ENCODE peak calls at places on chromosomes 7 and 10, in nine cellular contexts. One of them, this sample, is unnamed.

GRCh38 chr10:91742189-91742588 is 56.0 kb upstream of the TNKS2 start:
- DNase-seq in GM12865: no peak
- DNase-seq in IMR-90: peak; percentile 1
- DNase-seq in substantia nigra: no peak
- DNase-seq in NCI-H2029: no peak
- DNase-seq in mucosa of gallbladder: no peak
- DNase-seq in posterior vena cava: no peak
- DNase-seq in mesendoderm: no peak
- DNase-seq in sciatic nerve: no peak
- DNase-seq in this sample: no peak

GRCh38 chr7:81264116-81264515 is 345.3 kb upstream of the SEMA3C start:
- DNase-seq in mucosa of gallbladder: no peak
- DNase-seq in NCI-H2029: peak; percentile 51
- DNase-seq in GM12865: no peak
- DNase-seq in substantia nigra: no peak
- DNase-seq in IMR-90: no peak
- DNase-seq in posterior vena cava: no peak
- DNase-seq in mesendoderm: no peak
- DNase-seq in sciatic nerve: no peak
- DNase-seq in this sample: no peak

GRCh38 chr7:47248797-47249196 is 333.1 kb downstream of the TNS3 start:
- DNase-seq in mesendoderm: no peak
- DNase-seq in NCI-H2029: no peak
- DNase-seq in posterior vena cava: no peak
- DNase-seq in sciatic nerve: no peak
- DNase-seq in GM12865: no peak
- DNase-seq in substantia nigra: no peak
- DNase-seq in IMR-90: no peak
- DNase-seq in mucosa of gallbladder: no peak
- DNase-seq in this sample: no peak

GRCh38 chr7:129886184-129886817 is 66.5 kb downstream of the UBE2H start:
- DNase-seq in posterior vena cava: no peak
- DNase-seq in mesendoderm: no peak
- DNase-seq in GM12865: no peak
- DNase-seq in substantia nigra: no peak
- DNase-seq in NCI-H2029: no peak
- DNase-seq in sciatic nerve: no peak
- DNase-seq in mucosa of gallbladder: no peak
- DNase-seq in IMR-90: no peak
- DNase-seq in this sample: no peak

GRCh38 chr10:69474688-69475432 is 23.6 kb downstream of the TSPAN15 start:
- DNase-seq in sciatic nerve: no peak
- DNase-seq in NCI-H2029: no peak
- DNase-seq in mucosa of gallbladder: no peak
- DNase-seq in mesendoderm: no peak
- DNase-seq in IMR-90: peak; percentile 51
- DNase-seq in substantia nigra: no peak
- DNase-seq in GM12865: no peak
- DNase-seq in posterior vena cava: peak; percentile 90
- DNase-seq in this sample: no peak

GRCh38 chr7:47308808-47309207 is 273.1 kb downstream of the TNS3 start:
- DNase-seq in substantia nigra: no peak
- DNase-seq in NCI-H2029: no peak
- DNase-seq in IMR-90: no peak
- DNase-seq in posterior vena cava: no peak
- DNase-seq in sciatic nerve: no peak
- DNase-seq in mesendoderm: no peak
- DNase-seq in GM12865: no peak
- DNase-seq in mucosa of gallbladder: no peak
- DNase-seq in this sample: no peak

GRCh38 chr10:70041016-70041415 is 11.6 kb upstream of the MACROH2A2 start:
- DNase-seq in IMR-90: no peak
- DNase-seq in substantia nigra: no peak
- DNase-seq in sciatic nerve: no peak
- DNase-seq in NCI-H2029: no peak
- DNase-seq in posterior vena cava: no peak
- DNase-seq in mesendoderm: no peak
- DNase-seq in mucosa of gallbladder: no peak
- DNase-seq in GM12865: no peak
- DNase-seq in this sample: no peak

GRCh38 chr7:69430502-69431145 is 167.7 kb upstream of the AUTS2 start:
- DNase-seq in sciatic nerve: peak; percentile 68
- DNase-seq in IMR-90: no peak
- DNase-seq in substantia nigra: no peak
- DNase-seq in NCI-H2029: peak; percentile 78
- DNase-seq in mucosa of gallbladder: peak; percentile 13
- DNase-seq in mesendoderm: peak; percentile 13
- DNase-seq in posterior vena cava: peak; percentile 84
- DNase-seq in GM12865: peak; percentile 44
- DNase-seq in this sample: no peak

GRCh38 chr10:80204801-80205477 is 398 bp downstream of the ANXA11 start:
- DNase-seq in substantia nigra: no peak
- DNase-seq in mesendoderm: peak; percentile 29
- DNase-seq in GM12865: peak; percentile 48
- DNase-seq in sciatic nerve: peak; percentile 70
- DNase-seq in IMR-90: peak; percentile 30
- DNase-seq in mucosa of gallbladder: no peak
- DNase-seq in posterior vena cava: peak; percentile 83
- DNase-seq in NCI-H2029: no peak
- DNase-seq in this sample: no peak

GRCh38 chr7:33186187-33186586 is 56.8 kb downstream of the BBS9 start:
- DNase-seq in NCI-H2029: no peak
- DNase-seq in IMR-90: peak; percentile 72
- DNase-seq in mucosa of gallbladder: no peak
- DNase-seq in posterior vena cava: no peak
- DNase-seq in GM12865: no peak
- DNase-seq in substantia nigra: no peak
- DNase-seq in sciatic nerve: no peak
- DNase-seq in mesendoderm: peak; percentile 83
- DNase-seq in this sample: no peak

GRCh38 chr7:74064696-74065095 is 18.9 kb upstream of the LIMK1 start:
- DNase-seq in posterior vena cava: no peak
- DNase-seq in mucosa of gallbladder: no peak
- DNase-seq in substantia nigra: no peak
- DNase-seq in NCI-H2029: no peak
- DNase-seq in IMR-90: no peak
- DNase-seq in mesendoderm: no peak
- DNase-seq in sciatic nerve: no peak
- DNase-seq in GM12865: no peak
- DNase-seq in this sample: peak; percentile 28

GRCh38 chr7:698515-699259 is 27.8 kb upstream of the DNAAF5 start:
- DNase-seq in posterior vena cava: peak; percentile 69
- DNase-seq in substantia nigra: no peak
- DNase-seq in sciatic nerve: peak; percentile 38
- DNase-seq in GM12865: no peak
- DNase-seq in NCI-H2029: no peak
- DNase-seq in mesendoderm: no peak
- DNase-seq in IMR-90: no peak
- DNase-seq in mucosa of gallbladder: no peak
- DNase-seq in this sample: peak; percentile 49

GRCh38 chr7:45187946-45188411 is 30.4 kb downstream of the RAMP3 start:
- DNase-seq in NCI-H2029: no peak
- DNase-seq in posterior vena cava: no peak
- DNase-seq in mucosa of gallbladder: no peak
- DNase-seq in substantia nigra: no peak
- DNase-seq in mesendoderm: no peak
- DNase-seq in sciatic nerve: no peak
- DNase-seq in IMR-90: no peak
- DNase-seq in GM12865: no peak
- DNase-seq in this sample: peak; percentile 25

GRCh38 chr10:86798636-86799035 is 42.2 kb downstream of the BMPR1A start:
- DNase-seq in GM12865: peak; percentile 70
- DNase-seq in IMR-90: peak; percentile 51
- DNase-seq in mesendoderm: peak; percentile 59
- DNase-seq in substantia nigra: no peak
- DNase-seq in NCI-H2029: no peak
- DNase-seq in posterior vena cava: no peak
- DNase-seq in sciatic nerve: no peak
- DNase-seq in mucosa of gallbladder: no peak
- DNase-seq in this sample: no peak

GRCh38 chr7:17640730-17641377 is 299.4 kb downstream of the SNX13 start:
- DNase-seq in IMR-90: peak; percentile 31
- DNase-seq in NCI-H2029: peak; percentile 1
- DNase-seq in posterior vena cava: no peak
- DNase-seq in sciatic nerve: no peak
- DNase-seq in mucosa of gallbladder: no peak
- DNase-seq in GM12865: peak; percentile 51
- DNase-seq in substantia nigra: no peak
- DNase-seq in mesendoderm: peak; percentile 62
- DNase-seq in this sample: no peak

GRCh38 chr7:21361413-21362130 is 66.3 kb upstream of the SP4 start:
- DNase-seq in mesendoderm: no peak
- DNase-seq in mucosa of gallbladder: no peak
- DNase-seq in NCI-H2029: no peak
- DNase-seq in GM12865: peak; percentile 47
- DNase-seq in sciatic nerve: no peak
- DNase-seq in IMR-90: no peak
- DNase-seq in posterior vena cava: no peak
- DNase-seq in substantia nigra: no peak
- DNase-seq in this sample: no peak

GRCh38 chr7:1197997-1198632 is 34.6 kb upstream of the UNCX start:
- DNase-seq in posterior vena cava: no peak
- DNase-seq in IMR-90: peak; percentile 94
- DNase-seq in mucosa of gallbladder: no peak
- DNase-seq in GM12865: no peak
- DNase-seq in mesendoderm: no peak
- DNase-seq in NCI-H2029: no peak
- DNase-seq in sciatic nerve: no peak
- DNase-seq in substantia nigra: no peak
- DNase-seq in this sample: no peak

GRCh38 chr7:127780489-127780888 is 128.5 kb downstream of the SND1 start:
- DNase-seq in substantia nigra: no peak
- DNase-seq in GM12865: no peak
- DNase-seq in mesendoderm: no peak
- DNase-seq in IMR-90: no peak
- DNase-seq in NCI-H2029: no peak
- DNase-seq in mucosa of gallbladder: no peak
- DNase-seq in posterior vena cava: no peak
- DNase-seq in sciatic nerve: no peak
- DNase-seq in this sample: no peak

GRCh38 chr10:110141185-110141584 is 66.2 kb upstream of the MXI1 start:
- DNase-seq in substantia nigra: no peak
- DNase-seq in IMR-90: peak; percentile 21
- DNase-seq in posterior vena cava: no peak
- DNase-seq in sciatic nerve: no peak
- DNase-seq in NCI-H2029: no peak
- DNase-seq in mucosa of gallbladder: no peak
- DNase-seq in mesendoderm: no peak
- DNase-seq in GM12865: no peak
- DNase-seq in this sample: no peak

GRCh38 chr7:1873070-1873405 is 203.0 kb downstream of the ELFN1 start:
- DNase-seq in posterior vena cava: no peak
- DNase-seq in IMR-90: no peak
- DNase-seq in NCI-H2029: no peak
- DNase-seq in substantia nigra: no peak
- DNase-seq in mucosa of gallbladder: no peak
- DNase-seq in sciatic nerve: no peak
- DNase-seq in mesendoderm: no peak
- DNase-seq in GM12865: no peak
- DNase-seq in this sample: no peak

GRCh38 chr10:21516270-21517131 is 9.0 kb downstream of the SKIDA1 start:
- DNase-seq in NCI-H2029: no peak
- DNase-seq in posterior vena cava: peak; percentile 90
- DNase-seq in mucosa of gallbladder: no peak
- DNase-seq in sciatic nerve: peak; percentile 78
- DNase-seq in IMR-90: peak; percentile 78
- DNase-seq in substantia nigra: no peak
- DNase-seq in GM12865: peak; percentile 83
- DNase-seq in mesendoderm: peak; percentile 74
- DNase-seq in this sample: peak; percentile 89

GRCh38 chr10:88541116-88541626 is 41.9 kb downstream of the RNLS start:
- DNase-seq in sciatic nerve: no peak
- DNase-seq in NCI-H2029: no peak
- DNase-seq in mucosa of gallbladder: no peak
- DNase-seq in mesendoderm: no peak
- DNase-seq in substantia nigra: no peak
- DNase-seq in GM12865: no peak
- DNase-seq in posterior vena cava: no peak
- DNase-seq in IMR-90: no peak
- DNase-seq in this sample: no peak

GRCh38 chr7:26199301-26200112 is 1.0 kb downstream of the HNRNPA2B1 start:
- DNase-seq in GM12865: peak; percentile 72
- DNase-seq in IMR-90: peak; percentile 54
- DNase-seq in substantia nigra: peak; percentile 15
- DNase-seq in mesendoderm: peak; percentile 67
- DNase-seq in NCI-H2029: peak; percentile 57
- DNase-seq in sciatic nerve: peak; percentile 82
- DNase-seq in mucosa of gallbladder: peak; percentile 65
- DNase-seq in posterior vena cava: peak; percentile 90
- DNase-seq in this sample: peak; percentile 92

GRCh38 chr10:103529539-103529938 is 36.0 kb downstream of the NEURL1 start:
- DNase-seq in NCI-H2029: no peak
- DNase-seq in mucosa of gallbladder: no peak
- DNase-seq in substantia nigra: no peak
- DNase-seq in sciatic nerve: no peak
- DNase-seq in GM12865: no peak
- DNase-seq in IMR-90: no peak
- DNase-seq in mesendoderm: peak; percentile 13
- DNase-seq in posterior vena cava: no peak
- DNase-seq in this sample: no peak

GRCh38 chr7:6530626-6531491 is 20.4 kb downstream of the GRID2IP start:
- DNase-seq in IMR-90: no peak
- DNase-seq in GM12865: peak; percentile 59
- DNase-seq in substantia nigra: no peak
- DNase-seq in NCI-H2029: no peak
- DNase-seq in mesendoderm: peak; percentile 54
- DNase-seq in sciatic nerve: no peak
- DNase-seq in mucosa of gallbladder: peak; percentile 14
- DNase-seq in posterior vena cava: no peak
- DNase-seq in this sample: peak; percentile 87

This sample was measured in spleen.